ENCODE peak calls at places on chromosomes 4 and X, in seven cellular contexts. J is mammary epithelial cell; K is right lobe of liver; A is CD4-positive, alpha-beta memory T cell; H is tibial nerve; D is small intestine; S is psoas muscle. M is an unnamed sample.

GRCh38 chrX:31333181-31333831 is 261.5 kb upstream of the FTHL17 start:
- DNase-seq in J (peak; percentile 66), K (no peak), A (no peak), H (no peak), D (no peak), S (no peak), M (no peak)

GRCh38 chrX:119643696-119644095 is 37.5 kb upstream of the NKRF start:
- DNase-seq in J (no peak), K (no peak), A (no peak), H (no peak), D (no peak), S (no peak), M (no peak)

GRCh38 chr4:168562021-168562691 is 65.3 kb downstream of the PALLD start:
- DNase-seq in J (peak; percentile 46), K (no peak), A (no peak), H (no peak), D (peak; percentile 29), S (no peak), M (no peak)

GRCh38 chr4:154399259-154399974 is 92.2 kb downstream of the DCHS2 start:
- DNase-seq in J (peak; percentile 19), K (no peak), A (no peak), H (no peak), D (peak; percentile 9), S (no peak), M (no peak)

GRCh38 chr4:21451032-21451431 is 497.5 kb downstream of the KCNIP4 start:
- DNase-seq in J (peak; percentile 89), K (no peak), A (no peak), H (no peak), D (no peak), S (no peak), M (peak; percentile 63)

GRCh38 chrX:107552976-107553375 is 75.3 kb upstream of the PRPS1 start:
- DNase-seq in J (no peak), K (no peak), A (no peak), H (no peak), D (no peak), S (no peak), M (no peak)

GRCh38 chr4:71404049-71404448 is 65.2 kb downstream of the SLC4A4 start:
- DNase-seq in J (no peak), K (no peak), A (no peak), H (no peak), D (no peak), S (no peak), M (no peak)

GRCh38 chr4:153222162-153222789 is 18.0 kb downstream of the TRIM2 start:
- DNase-seq in J (peak; percentile 73), K (peak; percentile 57), A (peak; percentile 19), H (peak; percentile 20), D (peak; percentile 60), S (peak; percentile 74), M (peak; percentile 46)

GRCh38 chr4:136863756-136864155 is 668.5 kb downstream of the PCDH18 start:
- DNase-seq in J (no peak), K (no peak), A (no peak), H (no peak), D (peak; percentile 0), S (no peak), M (no peak)

DNA sequence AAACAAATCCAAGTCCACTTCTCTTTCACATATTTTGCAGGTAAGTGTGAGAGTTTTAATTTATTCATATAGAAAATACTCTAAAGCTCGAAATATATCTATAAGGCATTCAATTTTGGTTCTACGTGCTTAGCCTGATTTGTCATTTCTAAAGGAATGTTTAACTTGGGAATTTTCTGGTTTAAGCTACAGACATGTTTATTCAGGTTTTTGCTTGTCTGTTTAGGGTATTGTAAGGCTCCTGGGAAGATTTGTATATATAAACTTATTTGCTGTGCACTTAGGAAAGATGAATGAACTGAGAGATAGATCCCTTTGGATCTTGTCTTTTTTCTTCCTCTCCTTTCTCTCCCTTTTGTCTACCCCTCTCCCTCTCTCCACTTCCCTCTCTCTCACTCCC is 185.9 kb upstream of the NEIL3 start:
- DNase-seq in J (no peak), K (no peak), A (no peak), H (no peak), D (no peak), S (no peak), M (no peak)
- H3K27ac ChIP-seq in J (peak overlapping the region; percentile 37), K (no peak overlapping the region), A (no peak overlapping the region), H (no peak overlapping the region), D (no peak overlapping the region), S (no peak overlapping the region), M (peak overlapping the region; percentile 23)

GRCh38 chrX:109372716-109373115 is 109.2 kb downstream of the GUCY2F start:
- DNase-seq in J (peak; percentile 45), K (no peak), A (no peak), H (no peak), D (no peak), S (no peak), M (no peak)
- H3K27ac ChIP-seq in J (no peak overlapping the region), K (no peak overlapping the region), A (no peak overlapping the region), H (no peak overlapping the region), D (no peak overlapping the region), S (no peak overlapping the region), M (peak overlapping the region; percentile 32)

GRCh38 chrX:115642304-115642703 is 81.3 kb downstream of the PLS3 start:
- DNase-seq in J (no peak), K (no peak), A (no peak), H (no peak), D (no peak), S (no peak), M (no peak)
- H3K27ac ChIP-seq in J (peak overlapping the region; percentile 11), K (no peak overlapping the region), A (no peak overlapping the region), H (no peak overlapping the region), D (no peak overlapping the region), S (no peak overlapping the region), M (peak overlapping the region; percentile 12)

GRCh38 chr4:107183155-107183774 is 147.2 kb upstream of the DKK2 start:
- DNase-seq in J (peak; percentile 47), K (no peak), A (peak; percentile 23), H (no peak), D (peak; percentile 70), S (no peak), M (no peak)
- H3K27ac ChIP-seq in J (no peak overlapping the region), K (no peak overlapping the region), A (no peak overlapping the region), H (no peak overlapping the region), D (no peak overlapping the region), S (no peak overlapping the region), M (no peak overlapping the region)

GRCh38 chr4:124025423-124025822 is 628.8 kb downstream of the SPRY1 start:
- DNase-seq in J (no peak), K (no peak), A (no peak), H (no peak), D (no peak), S (no peak), M (no peak)

GRCh38 chr4:124030038-124030638 is 633.5 kb downstream of the SPRY1 start:
- DNase-seq in J (no peak), K (no peak), A (no peak), H (no peak), D (no peak), S (no peak), M (no peak)

DNA sequence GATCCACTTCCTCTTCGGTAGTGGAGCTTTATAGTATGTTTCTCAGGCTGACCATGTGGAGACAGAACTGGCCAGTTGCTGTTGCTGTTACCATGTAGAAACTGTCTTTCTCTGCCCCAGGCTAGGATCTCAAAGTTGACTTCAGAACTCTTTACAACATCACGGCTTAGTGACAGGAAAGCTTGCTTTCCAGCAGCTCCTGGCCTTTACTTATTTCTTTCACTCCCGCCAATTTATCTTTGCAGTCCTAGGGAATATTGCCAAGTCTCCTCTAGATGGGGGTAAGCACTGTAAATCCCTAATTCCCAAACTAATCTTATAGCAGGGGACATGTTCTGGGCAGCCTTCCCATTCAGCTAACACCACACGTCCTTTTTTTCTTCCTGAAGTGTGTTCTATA is 631.6 kb downstream of the SPRY1 start:
- DNase-seq in J (no peak), K (no peak), A (no peak), H (no peak), D (no peak), S (no peak), M (no peak)
- H3K27ac ChIP-seq in J (no peak overlapping the region), K (no peak overlapping the region), A (no peak overlapping the region), H (no peak overlapping the region), D (no peak overlapping the region), S (no peak overlapping the region), M (no peak overlapping the region)

GRCh38 chr4:94356444-94356843 is 13.8 kb upstream of the HPGDS start:
- DNase-seq in J (no peak), K (no peak), A (no peak), H (no peak), D (no peak), S (no peak), M (no peak)

GRCh38 chr4:94357624-94358023 is 15.0 kb upstream of the HPGDS start:
- DNase-seq in J (peak; percentile 5), K (no peak), A (no peak), H (no peak), D (no peak), S (no peak), M (no peak)

GRCh38 chr4:94358101-94358500 is 15.5 kb upstream of the HPGDS start:
- DNase-seq in J (peak; percentile 8), K (no peak), A (no peak), H (no peak), D (no peak), S (no peak), M (peak; percentile 8)

GRCh38 chr4:94352996-94353395 is 10.4 kb upstream of the HPGDS start:
- DNase-seq in J (no peak), K (no peak), A (no peak), H (no peak), D (no peak), S (no peak), M (no peak)

DNA sequence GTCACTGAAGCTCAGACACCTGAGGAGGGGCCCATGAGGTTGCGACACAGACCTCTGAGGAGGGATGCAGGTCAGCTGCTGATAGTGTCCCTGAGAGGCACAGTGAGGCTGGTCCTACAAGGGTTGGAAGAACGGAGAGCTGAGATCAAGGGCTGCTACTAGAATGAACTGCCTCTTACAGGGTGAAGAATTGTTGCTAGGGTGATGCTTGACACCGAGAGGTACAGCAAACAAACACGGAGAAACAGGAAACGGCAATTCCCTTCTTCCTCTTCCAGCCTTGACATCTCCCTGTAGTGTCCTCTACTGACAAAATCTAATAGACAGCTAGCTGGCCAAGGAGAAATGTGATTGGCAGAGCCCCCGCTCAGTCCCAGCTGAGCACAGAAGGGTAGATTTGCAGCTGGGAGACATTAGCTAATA is 11.8 kb upstream of the HPGDS start:
- DNase-seq in J (no peak), K (no peak), A (no peak), H (no peak), D (no peak), S (no peak), M (no peak)
- H3K27ac ChIP-seq in J (no peak overlapping the region), K (no peak overlapping the region), A (no peak overlapping the region), H (no peak overlapping the region), D (no peak overlapping the region), S (no peak overlapping the region), M (no peak overlapping the region)

DNA sequence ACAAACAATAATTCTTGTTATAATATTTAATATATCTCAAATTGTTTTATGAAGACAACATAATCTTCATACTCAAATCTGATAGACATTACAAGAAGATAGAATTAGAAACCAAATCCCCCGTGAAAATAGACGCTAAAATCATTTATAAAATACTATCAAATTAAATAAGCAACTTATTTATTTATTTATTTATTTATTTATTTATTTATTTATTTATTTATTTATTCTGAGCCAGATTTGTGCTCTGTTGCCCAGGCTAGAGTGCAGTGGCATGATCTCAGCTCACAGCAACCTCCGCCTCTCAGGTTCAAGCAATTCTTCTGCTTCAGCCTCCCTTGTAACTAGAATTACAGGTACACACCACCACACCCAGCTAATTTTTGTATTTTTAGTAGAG is 294.9 kb upstream of the MAGEC2 start:
- DNase-seq in J (no peak), K (no peak), A (no peak), H (no peak), D (no peak), S (no peak), M (no peak)
- H3K27ac ChIP-seq in J (no peak overlapping the region), K (no peak overlapping the region), A (no peak overlapping the region), H (no peak overlapping the region), D (no peak overlapping the region), S (no peak overlapping the region), M (no peak overlapping the region)